ENCODE peak calls at places on chromosome 9, in five cellular contexts. O is foreskin melanocyte; D is activated CD8-positive, alpha-beta memory T cell treated with anti-CD3 and anti-CD28 coated beads, Interleukin-2, amount 50 U/mL, for 48 hours; T is stimulated activated CD8-positive, alpha-beta memory T cell treated with anti-CD3 and anti-CD28 coated beads, Interleukin-4, amount 100 ng/mL, for 1 hour; I is kidney glomerular epithelial cell. X is an unnamed sample.

GRCh38 chr9:113541019-113541900 is 77.7 kb downstream of the RGS3 start:
- DNase-seq in O (peak), D (no peak), T (no peak), I (peak), X (no peak)

GRCh38 chr9:15349892-15350761 is 43.1 kb upstream of the TTC39B start:
- DNase-seq in O (no peak), D (no peak), T (no peak), I (no peak), X (no peak)

GRCh38 chr9:1083325-1083913 is 33.3 kb downstream of the DMRT2 start:
- DNase-seq in O (peak), D (no peak), T (no peak), I (no peak), X (no peak)

GRCh38 chr9:3948826-3949578 is 350.9 kb downstream of the GLIS3 start:
- DNase-seq in O (no peak), D (no peak), T (no peak), I (peak), X (no peak)

GRCh38 chr9:29150606-29151005 is 1577.3 kb upstream of the C9orf72 start:
- DNase-seq in O (no peak), D (no peak), T (no peak), I (no peak), X (no peak)

GRCh38 chr9:75039804-75040203 is 11.7 kb upstream of the CARNMT1 start:
- DNase-seq in O (no peak), D (no peak), T (no peak), I (no peak), X (no peak)

GRCh38 chr9:36833954-36834353 is 200.1 kb downstream of the PAX5 start:
- DNase-seq in O (no peak), D (no peak), T (no peak), I (no peak), X (no peak)

GRCh38 chr9:69542942-69543704 is 129.0 kb downstream of the APBA1 start:
- DNase-seq in O (no peak), D (no peak), T (no peak), I (no peak), X (no peak)

GRCh38 chr9:21696411-21696865 is 106.0 kb upstream of the MTAP start:
- DNase-seq in O (no peak), D (no peak), T (no peak), I (no peak), X (no peak)

GRCh38 chr9:87787735-87788134 is 61.8 kb downstream of the CTSL start:
- DNase-seq in O (no peak), D (no peak), T (no peak), I (no peak), X (no peak)

GRCh38 chr9:13113201-13113600 is 166.3 kb downstream of the MPDZ start:
- DNase-seq in O (no peak), D (no peak), T (no peak), I (no peak), X (no peak)

GRCh38 chr9:69313175-69313574 is 11.8 kb upstream of the ENTREP1 start:
- DNase-seq in O (no peak), D (no peak), T (no peak), I (no peak), X (no peak)

GRCh38 chr9:93149361-93149760 is 15.3 kb upstream of the NINJ1 start:
- DNase-seq in O (no peak), D (no peak), T (no peak), I (no peak), X (no peak)

GRCh38 chr9:7237473-7238243 is 479.9 kb downstream of the KDM4C start:
- DNase-seq in O (no peak), D (no peak), T (no peak), I (no peak), X (no peak)

GRCh38 chr9:127065592-127065991 is 56.8 kb downstream of the ANGPTL2 start:
- DNase-seq in O (no peak), D (no peak), T (no peak), I (no peak), X (no peak)